ENCODE peak calls at places on chromosomes 1 and 21, in nine cellular contexts. M, L, X, G, D, W, B, Q and Z are unnamed samples. For H3K4me1, the result is how much of the 10 kb centered on the place peaks cover.

GRCh38 chr1:223504741-223505140 is 111.5 kb downstream of the CCDC185 start:
- DNase-seq in X (peak), W (no peak), D (no peak), Q (peak), M (peak), G (no peak), B (peak), L (no peak), Z (no peak)

GRCh38 chr1:183515002-183515689 is 42.8 kb downstream of the SMG7 start:
- DNase-seq in D (peak), L (no peak), X (no peak), M (peak), B (no peak), G (no peak), Q (no peak), W (no peak), Z (no peak)

GRCh38 chr1:64518692-64519481 is 49.0 kb downstream of the CACHD1 start:
- DNase-seq in G (no peak), D (no peak), W (no peak), B (no peak), M (no peak), Q (no peak), X (no peak), L (no peak), Z (no peak)

GRCh38 chr1:12032141-12032710 is 12.9 kb downstream of the MIIP start:
- DNase-seq in W (no peak), G (no peak), B (no peak), M (no peak), Q (no peak), X (no peak), D (no peak), L (no peak), Z (no peak)

GRCh38 chr1:26739251-26739914 is 43.6 kb downstream of the ARID1A start:
- DNase-seq in X (no peak), M (no peak), D (no peak), Q (no peak), W (no peak), L (no peak), B (no peak), G (no peak), Z (no peak)

GRCh38 chr1:113551728-113552127 is 161.4 kb downstream of the MAGI3 start:
- DNase-seq in Q (no peak), B (no peak), G (no peak), D (no peak), W (no peak), L (no peak), X (no peak), M (no peak), Z (no peak)

GRCh38 chr1:213728593-213729536 is 258.9 kb upstream of the PROX1 start:
- DNase-seq in D (no peak), Q (no peak), X (no peak), G (no peak), L (no peak), W (no peak), M (no peak), B (no peak), Z (no peak)

GRCh38 chr1:115507256-115507589 is 134.5 kb upstream of the VANGL1 start:
- DNase-seq in X (no peak), Q (no peak), W (no peak), B (no peak), D (peak), G (no peak), M (peak), L (no peak), Z (no peak)

GRCh38 chr1:212401838-212402582 is 12.7 kb downstream of the PACC1 start:
- DNase-seq in D (peak), B (no peak), M (peak), W (no peak), Q (no peak), X (no peak), G (no peak), L (no peak), Z (no peak)

GRCh38 chr1:207703712-207704111 is 48.1 kb upstream of the CD46 start:
- DNase-seq in D (no peak), L (no peak), X (no peak), B (no peak), G (no peak), W (no peak), Q (no peak), M (no peak), Z (no peak)

GRCh38 chr1:182723195-182723594 is 38.8 kb upstream of the RGS8 start:
- DNase-seq in Q (peak), G (no peak), D (no peak), L (peak), X (no peak), M (no peak), B (no peak), W (no peak), Z (no peak)

GRCh38 chr1:207815913-207816312 is 64.1 kb downstream of the CD46 start:
- DNase-seq in Q (no peak), G (no peak), X (peak), B (no peak), M (peak), W (no peak), L (no peak), D (no peak), Z (no peak)

GRCh38 chr1:93707956-93708355 is 26.3 kb upstream of the BCAR3 start:
- DNase-seq in L (no peak), B (no peak), M (no peak), W (no peak), G (no peak), Q (no peak), D (no peak), X (no peak), Z (no peak)

GRCh38 chr21:32581732-32582131 is 3.6 kb downstream of the TCP10L start:
- DNase-seq in G (no peak), B (no peak), Q (no peak), X (no peak), L (no peak), M (no peak), W (no peak), D (no peak), Z (no peak)

GRCh38 chr1:193229136-193229535 is 42.7 kb upstream of the B3GALT2 start:
- DNase-seq in G (no peak), Q (no peak), M (peak), D (peak), B (no peak), L (no peak), X (no peak), W (no peak), Z (no peak)

GRCh38 chr21:27067226-27067625 is 100.3 kb upstream of the ADAMTS5 start:
- DNase-seq in D (no peak), L (no peak), Q (no peak), B (no peak), G (no peak), M (no peak), X (no peak), W (no peak), Z (no peak)

GRCh38 chr1:21384620-21385019 is 55.3 kb upstream of the NBPF3 start:
- DNase-seq in D (no peak), L (no peak), G (no peak), Q (no peak), X (peak), B (no peak), W (no peak), M (no peak), Z (no peak)

GRCh38 chr1:86976664-86977063 is 62.2 kb downstream of the HS2ST1 start:
- DNase-seq in X (no peak), G (no peak), D (no peak), W (no peak), L (no peak), B (no peak), Q (no peak), M (no peak), Z (no peak)
- TF ChIP-seq POLR2A in X (no peak), G (no peak), D (no peak), W (no peak), L (no peak), B (no peak), Q (no peak), M (no peak), Z (no peak)

GRCh38 chr1:203506821-203507220 is 12.9 kb downstream of the OPTC start:
- DNase-seq in X (no peak), L (no peak), W (no peak), D (no peak), M (no peak), Q (no peak), B (no peak), G (no peak), Z (no peak)
- H3K4me1 ChIP-seq in X (under half), L (under half), W (under half), D (under half), M (under half), Q (under half), B (under half), G (under half), Z (under half)

GRCh38 chr1:209820986-209821385 is 6.8 kb upstream of the UTP25 start:
- DNase-seq in W (no peak), G (no peak), X (no peak), L (no peak), Q (no peak), B (no peak), D (no peak), M (no peak), Z (no peak)

GRCh38 chr1:209825591-209826433 is 2.0 kb upstream of the UTP25 start:
- DNase-seq in D (peak), B (no peak), Q (no peak), X (no peak), L (no peak), G (no peak), W (peak), M (no peak), Z (no peak)

GRCh38 chr1:209822706-209823105 is 5.1 kb upstream of the UTP25 start:
- DNase-seq in L (no peak), Q (no peak), M (no peak), X (no peak), B (no peak), G (no peak), W (no peak), D (no peak), Z (no peak)

GRCh38 chr1:209827384-209828261 is at the start of gene UTP25:
- DNase-seq in D (peak), X (peak), B (peak), W (peak), M (peak), G (peak), L (peak), Q (peak), Z (peak)

GRCh38 chr1:209823143-209824041 is 4.4 kb upstream of the UTP25 start:
- DNase-seq in G (no peak), W (peak), X (no peak), Q (no peak), B (no peak), L (no peak), D (peak), M (peak), Z (no peak)
- TF ChIP-seq POLR2A in G (no peak), W (no peak), X (no peak), Q (no peak), B (no peak), L (no peak), D (no peak), M (no peak), Z (no peak)

GRCh38 chr1:151619489-151620093 is 7.7 kb downstream of the SNX27 start:
- DNase-seq in D (peak), Q (no peak), M (peak), W (no peak), G (no peak), X (no peak), L (no peak), B (no peak), Z (no peak)
- H3K4me1 ChIP-seq in D (half or more), Q (under half), M (under half), W (under half), G (under half), X (under half), L (under half), B (half or more), Z (under half)

GRCh38 chr21:38956791-38957571 is 151.3 kb downstream of the ETS2 start:
- DNase-seq in Q (no peak), M (peak), B (peak), D (no peak), L (peak), W (no peak), X (no peak), G (no peak), Z (no peak)
- TF ChIP-seq POLR2A in Q (no peak), M (no peak), B (no peak), D (no peak), L (no peak), W (no peak), X (no peak), G (no peak), Z (no peak)

GRCh38 chr1:41898191-41898713 is 20.5 kb downstream of the HIVEP3 start:
- DNase-seq in B (no peak), L (peak), Q (no peak), G (no peak), W (no peak), M (peak), D (peak), X (peak), Z (no peak)
- H3K4me1 ChIP-seq in B (under half), L (under half), Q (under half), G (under half), W (under half), M (under half), D (half or more), X (under half), Z (under half)

GRCh38 chr1:205313681-205314308 is 7.8 kb downstream of the NUAK2 start:
- DNase-seq in D (peak), W (peak), Q (peak), L (peak), M (peak), B (peak), G (peak), X (peak), Z (no peak)
- TF ChIP-seq POLR2A in D (no peak), W (peak), Q (no peak), L (no peak), M (no peak), B (no peak), G (no peak), X (no peak), Z (no peak)

GRCh38 chr1:20366076-20366765 is 75.5 kb downstream of the VWA5B1 start:
- DNase-seq in Q (peak), X (no peak), M (peak), G (peak), D (no peak), W (no peak), B (no peak), L (no peak), Z (no peak)
- H3K4me1 ChIP-seq in Q (under half), X (under half), M (under half), G (under half), D (under half), W (under half), B (under half), L (under half), Z (under half)

GRCh38 chr1:179025125-179025974 is at the start of gene FAM20B:
- DNase-seq in D (peak), L (peak), G (peak), B (peak), M (peak), Q (peak), X (peak), W (peak), Z (peak)

GRCh38 chr1:179026813-179027664 is 1.3 kb downstream of the FAM20B start:
- DNase-seq in L (no peak), W (no peak), D (no peak), B (no peak), X (no peak), G (no peak), Q (no peak), M (no peak), Z (no peak)

GRCh38 chr1:179029293-179029692 is 3.6 kb downstream of the FAM20B start:
- DNase-seq in M (no peak), Q (no peak), B (no peak), G (no peak), X (no peak), W (no peak), D (no peak), L (no peak), Z (no peak)

GRCh38 chr1:179023946-179024345 is 1.7 kb upstream of the FAM20B start:
- DNase-seq in D (no peak), Q (no peak), G (no peak), B (no peak), X (no peak), M (no peak), W (no peak), L (no peak), Z (no peak)

DNA sequence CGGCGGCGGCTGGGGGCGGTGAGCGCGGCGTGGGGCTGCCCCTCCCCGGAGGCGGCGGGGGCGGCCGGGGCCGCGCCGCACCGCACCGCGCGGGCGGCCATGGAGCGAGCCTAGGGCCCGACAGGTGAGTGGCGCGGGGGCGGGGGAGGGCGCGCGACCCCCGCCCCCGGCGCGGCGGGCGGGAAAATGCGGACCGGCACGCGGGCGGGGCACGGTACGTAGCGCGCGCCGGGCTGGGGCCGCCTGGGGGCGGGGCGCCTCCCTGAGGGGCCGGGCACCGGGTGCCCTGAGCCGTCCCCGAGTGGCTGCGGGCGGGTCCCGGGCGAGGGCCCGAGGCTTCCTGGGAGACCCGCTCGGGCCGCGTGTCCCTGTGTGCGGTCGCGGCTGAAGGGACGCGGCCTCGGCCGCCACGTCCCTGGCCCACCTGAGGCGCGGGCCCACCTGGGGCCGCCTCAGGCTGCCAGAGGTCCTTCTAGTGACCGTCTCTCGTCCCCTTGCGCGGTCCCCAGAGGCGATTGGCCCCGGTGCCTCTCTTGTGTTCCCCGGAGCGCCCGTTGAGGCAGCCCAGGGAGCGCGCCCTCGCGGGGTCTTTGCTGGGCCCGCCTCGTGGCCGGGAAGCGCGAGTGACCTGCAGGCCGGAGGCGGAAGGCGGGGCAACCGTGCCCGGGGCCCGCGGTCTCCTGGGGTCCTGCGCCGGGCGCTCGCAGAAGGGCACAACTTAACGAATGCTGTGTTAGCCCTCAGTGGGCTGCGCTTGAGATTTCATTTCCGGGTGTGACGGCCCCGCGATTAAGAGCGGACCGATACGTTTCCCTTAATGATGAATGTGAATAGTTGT is 500 bp downstream of the FAM20B start:
- DNase-seq in G (peak), B (peak), L (peak), M (no peak), D (peak), X (peak), W (peak), Q (peak), Z (no peak)
- TF ChIP-seq POLR2A in G (no peak), B (no peak), L (peak), M (peak), D (peak), X (peak), W (peak), Q (no peak), Z (no peak)

GRCh38 chr1:25694591-25695007 is 78.0 kb downstream of the MAN1C1 start:
- DNase-seq in X (no peak), D (no peak), L (no peak), Q (no peak), M (peak), G (no peak), W (no peak), B (no peak), Z (no peak)
- H3K4me1 ChIP-seq in X (under half), D (under half), L (under half), Q (under half), M (under half), G (under half), W (under half), B (half or more), Z (half or more)